ENCODE peak calls at places on chromosomes 13 and 19, in six cellular contexts. I, R, Z, C, Q and E are unnamed samples.
A peak's percentile ranks its signal among the peaks of the same experiment; 100 is the strongest.

GRCh38 chr13:98269386-98269785 is 92.3 kb upstream of the RNF113B start:
- DNase-seq in I (no peak), R (no peak), Z (no peak), C (no peak), Q (no peak), E (no peak)

GRCh38 chr19:45442927-45443461 is 19.3 kb upstream of the ERCC1 start:
- DNase-seq in I (peak; percentile 34), R (no peak), Z (no peak), C (peak; percentile 30), Q (no peak), E (no peak)

GRCh38 chr13:101624210-101624922 is 171.9 kb downstream of the ITGBL1 start:
- DNase-seq in I (no peak), R (peak; percentile 75), Z (no peak), C (no peak), Q (no peak), E (no peak)

GRCh38 chr13:32443111-32443510 is 15.2 kb upstream of the N4BP2L1 start:
- DNase-seq in I (peak; percentile 50), R (no peak), Z (no peak), C (peak; percentile 36), Q (no peak), E (no peak)

GRCh38 chr19:19782783-19783182 is 38.8 kb downstream of the ZNF506 start:
- DNase-seq in I (no peak), R (no peak), Z (no peak), C (no peak), Q (no peak), E (no peak)

GRCh38 chr13:105721056-105721455 is 814.4 kb downstream of the EFNB2 start:
- DNase-seq in I (no peak), R (no peak), Z (no peak), C (peak; percentile 58), Q (no peak), E (peak; percentile 28)

GRCh38 chr19:40322951-40323615 is 25.1 kb downstream of the C19orf47 start:
- DNase-seq in I (no peak), R (no peak), Z (no peak), C (no peak), Q (no peak), E (no peak)

GRCh38 chr19:30577551-30578090 is 205.4 kb downstream of the ZNF536 start:
- DNase-seq in I (no peak), R (no peak), Z (no peak), C (no peak), Q (no peak), E (no peak)

GRCh38 chr13:94548382-94549240 is 47.3 kb downstream of the TGDS start:
- DNase-seq in I (no peak), R (peak; percentile 65), Z (peak; percentile 6), C (no peak), Q (peak; percentile 50), E (no peak)

GRCh38 chr19:52993342-52994178 is 20.2 kb upstream of the ERVV-1 start:
- DNase-seq in I (peak; percentile 68), R (peak; percentile 35), Z (peak; percentile 38), C (no peak), Q (no peak), E (peak; percentile 71)

GRCh38 chr19:40277356-40277755 is 7.8 kb downstream of the AKT2 start:
- DNase-seq in I (no peak), R (no peak), Z (no peak), C (no peak), Q (no peak), E (no peak)

GRCh38 chr13:32940601-32941000 is 75.6 kb upstream of the KL start:
- DNase-seq in I (no peak), R (no peak), Z (no peak), C (peak; percentile 4), Q (no peak), E (no peak)